ENCODE peak calls at places on chromosomes 1 and 21, in six cellular contexts. I, F, O, K, R and G are unnamed samples.
A peak's percentile ranks its signal among the peaks of the same experiment; 100 is the strongest.

GRCh38 chr1:110421159-110421777 is 13.8 kb upstream of the LAMTOR5 start:
- DNase-seq in R (peak; percentile 67), F (no peak), I (no peak), K (no peak), O (no peak), G (peak; percentile 49)

GRCh38 chr1:24411963-24412362 is 1.6 kb downstream of the STPG1 start:
- DNase-seq in O (no peak), I (no peak), K (no peak), F (no peak), R (peak; percentile 25), G (peak; percentile 32)

GRCh38 chr1:61825398-61825797 is 83.1 kb downstream of the PATJ start:
- DNase-seq in O (no peak), R (no peak), K (no peak), F (no peak), I (no peak), G (no peak)

GRCh38 chr1:61955261-61955660 is 213.0 kb downstream of the PATJ start:
- DNase-seq in I (no peak), R (no peak), F (no peak), K (no peak), O (no peak), G (no peak)

GRCh38 chr1:10968411-10968826 is 44.0 kb upstream of the TARDBP start:
- DNase-seq in K (no peak), F (no peak), O (no peak), R (no peak), I (no peak), G (no peak)

GRCh38 chr1:40799351-40799867 is 15.8 kb downstream of the KCNQ4 start:
- DNase-seq in O (no peak), K (no peak), I (no peak), R (peak; percentile 32), F (no peak), G (no peak)

GRCh38 chr1:150005606-150006005 is 4.9 kb downstream of the OTUD7B start:
- DNase-seq in F (no peak), K (no peak), O (no peak), R (no peak), I (no peak), G (no peak)

GRCh38 chr1:162412002-162412401 is at the start of gene SH2D1B:
- DNase-seq in K (no peak), I (peak; percentile 34), O (no peak), R (no peak), F (no peak), G (no peak)

GRCh38 chr1:25469177-25469576 is 38.5 kb downstream of the MACO1 start:
- DNase-seq in I (no peak), F (no peak), O (no peak), K (no peak), R (peak; percentile 80), G (peak; percentile 57)

GRCh38 chr1:8962812-8963669 is 17.4 kb downstream of the CA6 start:
- DNase-seq in R (no peak), K (peak; percentile 90), O (peak; percentile 76), I (peak; percentile 94), F (no peak), G (peak; percentile 53)

GRCh38 chr21:41750051-41750450 is 16.8 kb downstream of the RIPK4 start:
- DNase-seq in O (no peak), F (no peak), R (peak; percentile 8), I (no peak), K (no peak), G (no peak)

GRCh38 chr1:85762804-85763203 is 54.6 kb upstream of the ZNHIT6 start:
- DNase-seq in O (no peak), K (no peak), F (no peak), R (no peak), I (no peak), G (no peak)

GRCh38 chr1:29830916-29831315 is 594.6 kb downstream of the PTPRU start:
- DNase-seq in K (no peak), I (no peak), R (no peak), F (no peak), O (peak; percentile 2), G (no peak)

GRCh38 chr1:56506951-56507437 is 72.4 kb downstream of the PLPP3 start:
- DNase-seq in F (no peak), I (no peak), O (no peak), K (no peak), R (no peak), G (no peak)

GRCh38 chr1:7109901-7110300 is 324.6 kb downstream of the CAMTA1 start:
- DNase-seq in F (no peak), K (no peak), O (no peak), I (no peak), R (no peak), G (no peak)

GRCh38 chr1:205690122-205690756 is 9.9 kb upstream of the SLC45A3 start:
- DNase-seq in K (no peak), F (no peak), R (no peak), I (no peak), O (no peak), G (no peak)

GRCh38 chr1:183719976-183720497 is 66.9 kb upstream of the APOBEC4 start:
- DNase-seq in I (no peak), R (peak; percentile 34), F (no peak), K (no peak), O (no peak), G (peak; percentile 38)

GRCh38 chr1:203045821-203046594 is 19.7 kb downstream of the PPFIA4 start:
- DNase-seq in K (no peak), I (no peak), R (peak; percentile 35), F (no peak), O (no peak), G (no peak)

GRCh38 chr1:153428790-153429189 is 12.5 kb downstream of the S100A7A start:
- DNase-seq in K (peak; percentile 37), O (peak; percentile 46), I (peak; percentile 25), F (no peak), R (no peak), G (no peak)

GRCh38 chr1:24984800-24985552 is 54.9 kb upstream of the RUNX3 start:
- DNase-seq in F (no peak), I (peak; percentile 90), O (no peak), K (no peak), R (no peak), G (no peak)

GRCh38 chr1:234515411-234515810 is 36.4 kb upstream of the TARBP1 start:
- DNase-seq in K (no peak), O (no peak), I (peak; percentile 88), R (peak; percentile 59), F (no peak), G (peak; percentile 51)

GRCh38 chr1:27637052-27637451 is 2.1 kb upstream of the FGR start:
- DNase-seq in I (no peak), F (no peak), R (peak; percentile 63), O (no peak), K (no peak), G (peak; percentile 44)

GRCh38 chr1:244545511-244545910 is 84.4 kb downstream of the CATSPERE start:
- DNase-seq in K (no peak), R (no peak), F (no peak), I (no peak), O (no peak), G (no peak)

DNA sequence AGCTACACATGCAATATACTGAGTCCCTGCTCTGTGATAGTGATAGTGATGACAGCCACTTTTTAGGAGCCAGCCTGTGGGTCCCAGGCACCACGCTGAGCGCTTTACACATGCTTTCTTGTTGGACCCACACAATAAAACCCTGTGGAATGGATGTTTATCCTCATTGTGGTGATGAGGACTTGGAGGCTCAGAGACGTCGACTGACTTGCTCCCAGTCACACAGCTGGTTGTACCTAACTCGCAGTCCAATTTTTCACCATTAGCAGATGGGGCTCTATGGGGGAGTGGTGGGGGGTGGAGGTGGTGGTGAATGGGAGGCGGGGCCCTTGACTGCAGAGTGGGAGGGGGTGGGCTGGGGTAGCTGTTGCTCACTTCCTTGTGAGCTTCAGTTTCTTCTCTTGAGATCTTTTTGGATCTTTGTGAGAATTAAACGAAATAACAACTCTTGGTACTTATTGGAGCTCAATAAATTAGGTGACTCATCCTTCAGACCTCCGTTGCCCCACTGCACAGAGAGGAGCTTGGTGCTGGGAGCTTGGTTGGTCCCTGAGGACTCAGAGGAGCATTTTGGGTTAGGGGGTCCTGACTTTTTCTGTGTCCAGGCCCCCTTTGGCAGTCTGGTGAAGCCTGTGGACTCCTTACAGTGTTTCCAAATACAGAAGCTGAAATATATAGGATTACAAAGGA is 61.8 kb upstream of the CD1D start:
- DNase-seq in I (no peak), R (no peak), O (no peak), K (peak; percentile 24), F (no peak), G (no peak)
- H3K4me2 ChIP-seq in I (no peak overlapping the region), R (no peak overlapping the region), O (peak overlapping the region; percentile 42), K (peak overlapping the region; percentile 17), F (no peak overlapping the region), G (peak overlapping the region; percentile 36)

GRCh38 chr1:32753532-32754281 is 51.1 kb upstream of the SYNC start:
- DNase-seq in R (peak; percentile 48), F (peak; percentile 86), O (peak; percentile 91), I (peak; percentile 92), K (peak; percentile 91), G (peak; percentile 65)

GRCh38 chr1:32755810-32756159 is 53.2 kb upstream of the SYNC start:
- DNase-seq in R (no peak), K (no peak), F (no peak), I (peak; percentile 88), O (no peak), G (no peak)

GRCh38 chr1:32754282-32755097 is 51.9 kb upstream of the SYNC start:
- DNase-seq in R (peak; percentile 42), I (peak; percentile 93), K (peak; percentile 80), F (peak; percentile 85), O (no peak), G (peak; percentile 46)

GRCh38 chr1:32757213-32757895 is 54.8 kb upstream of the SYNC start:
- DNase-seq in I (peak; percentile 90), O (no peak), F (no peak), R (no peak), K (no peak), G (no peak)

GRCh38 chr1:32755098-32755809 is 52.7 kb upstream of the SYNC start:
- DNase-seq in F (no peak), R (no peak), K (no peak), O (peak; percentile 82), I (peak; percentile 79), G (no peak)
- H2AK5ac ChIP-seq in F (peak overlapping the region; percentile 36), R (no peak overlapping the region), K (no peak overlapping the region), O (peak overlapping the region; percentile 41), I (peak overlapping the region; percentile 54), G (peak overlapping the region; percentile 90)

GRCh38 chr21:31537872-31538576 is 121.5 kb upstream of the SOD1 start:
- DNase-seq in I (no peak), O (peak; percentile 77), R (no peak), K (no peak), F (no peak), G (no peak)
- H3K4me2 ChIP-seq in I (no peak overlapping the region), O (no peak overlapping the region), R (no peak overlapping the region), K (no peak overlapping the region), F (no peak overlapping the region), G (no peak overlapping the region)

DNA sequence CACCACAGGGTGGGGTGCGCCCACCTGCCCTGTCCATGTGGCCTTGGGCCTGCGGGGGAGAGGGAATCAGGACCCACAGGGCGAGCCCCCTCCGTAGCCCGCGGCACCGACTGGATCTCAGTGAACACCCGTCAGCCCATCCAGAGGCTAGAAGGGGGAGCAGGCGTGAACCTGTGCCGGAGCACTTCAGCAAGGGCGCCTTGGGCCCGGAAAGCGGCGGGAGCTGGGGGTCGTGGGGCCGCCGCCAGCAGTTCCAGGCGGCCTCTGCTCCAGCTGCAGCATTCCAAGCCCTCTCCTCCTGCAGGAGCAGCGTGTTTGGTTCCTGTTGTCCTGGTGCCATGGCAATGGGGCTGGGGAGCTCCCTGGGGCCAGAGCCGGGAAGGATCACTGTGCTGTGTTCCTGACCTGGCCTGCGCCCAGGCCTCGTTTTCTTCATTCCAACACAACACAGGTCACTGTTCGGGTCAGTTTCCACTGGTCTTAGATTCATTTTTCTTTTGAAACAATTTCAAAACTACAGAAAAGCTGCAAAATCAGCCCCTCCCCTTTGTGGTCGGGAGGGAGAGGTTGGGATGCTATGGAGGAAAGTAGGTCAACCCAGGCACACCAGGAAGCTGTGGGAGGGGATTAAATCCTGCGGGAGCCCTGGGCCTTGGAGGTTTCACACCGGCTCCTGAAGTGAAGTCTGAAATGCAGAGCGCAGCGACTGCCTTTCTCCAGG is 18.8 kb downstream of the SLX9 start:
- DNase-seq in I (peak; percentile 47), K (no peak), O (no peak), R (peak; percentile 67), F (peak; percentile 61), G (peak; percentile 89)
- H2AK5ac ChIP-seq in I (no peak overlapping the region), K (no peak overlapping the region), O (no peak overlapping the region), R (peak overlapping the region; percentile 77), F (peak overlapping the region; percentile 42), G (no peak overlapping the region)